ENCODE peak calls at places on chromosomes 11 and 22, in four cellular contexts. O is CD8-positive, alpha-beta T cell; L is IMR-90; T is ELF-1. D is an unnamed sample.

GRCh38 chr11:36241512-36241911 is 47.7 kb downstream of the COMMD9 start:
- DNase-seq in T (no peak), O (no peak), L (no peak), D (no peak)

GRCh38 chr11:4134844-4135243 is 40.2 kb downstream of the RRM1 start:
- DNase-seq in T (no peak), L (peak; percentile 64), O (no peak), D (no peak)

GRCh38 chr22:47299211-47299878 is 536.9 kb downstream of the TBC1D22A start:
- DNase-seq in T (no peak), O (no peak), L (no peak), D (no peak)

GRCh38 chr22:49515486-49515885 is 312.2 kb downstream of the BRD1 start:
- DNase-seq in L (no peak), T (peak; percentile 17), O (no peak), D (no peak)

GRCh38 chr11:100776212-100776896 is 89.3 kb downstream of the ARHGAP42 start:
- DNase-seq in O (no peak), L (peak; percentile 4), T (no peak), D (no peak)

GRCh38 chr22:30829901-30830550 is 135.4 kb downstream of the OSBP2 start:
- DNase-seq in T (no peak), O (no peak), L (peak; percentile 97), D (no peak)

GRCh38 chr22:39349967-39350802 is at the start of gene SYNGR1:
- DNase-seq in L (no peak), O (no peak), T (no peak), D (no peak)

GRCh38 chr11:129528296-129528695 is 152.6 kb downstream of the BARX2 start:
- DNase-seq in T (no peak), L (no peak), O (no peak), D (no peak)

GRCh38 chr11:134406264-134407185 is 5.5 kb downstream of the B3GAT1 start:
- DNase-seq in T (no peak), O (no peak), L (no peak), D (no peak)

GRCh38 chr22:37484115-37485005 is 1.8 kb downstream of the MFNG start:
- DNase-seq in L (no peak), T (no peak), O (peak; percentile 85), D (peak; percentile 60)

GRCh38 chr11:1767399-1768140 is 3.8 kb upstream of the CTSD start:
- DNase-seq in O (peak; percentile 15), T (no peak), L (no peak), D (no peak)

GRCh38 chr11:134331565-134332188 is at the start of gene GLB1L2:
- DNase-seq in L (no peak), T (peak; percentile 66), O (peak; percentile 74), D (peak; percentile 63)

GRCh38 chr11:119460582-119460981 is 37.6 kb upstream of the THY1 start:
- DNase-seq in T (no peak), L (peak; percentile 97), O (no peak), D (no peak)

GRCh38 chr11:1803246-1803645 is 31.5 kb upstream of the SYT8 start:
- DNase-seq in T (no peak), L (no peak), O (no peak), D (no peak)

GRCh38 chr11:68224606-68225005 is 11.5 kb upstream of the KMT5B start:
- DNase-seq in L (no peak), O (no peak), T (no peak), D (no peak)

GRCh38 chr22:48396785-48397530 is 1430.7 kb downstream of the BRD1 start:
- DNase-seq in T (peak; percentile 19), L (no peak), O (no peak), D (no peak)

GRCh38 chr22:19057999-19058491 is 64.2 kb downstream of the DGCR2 start:
- DNase-seq in L (no peak), T (no peak), O (no peak), D (no peak)

GRCh38 chr11:68813778-68814177 is 27.9 kb downstream of the CPT1A start:
- DNase-seq in T (no peak), L (no peak), O (no peak), D (no peak)

GRCh38 chr22:41948142-41948541 is 1.2 kb upstream of the CENPM start:
- DNase-seq in L (no peak), T (no peak), O (no peak), D (no peak)

GRCh38 chr11:111320728-111321568 is 22.6 kb downstream of the POU2AF3 start:
- DNase-seq in T (peak; percentile 58), O (no peak), L (no peak), D (no peak)

GRCh38 chr11:105181521-105181920 is 42.0 kb upstream of the CARD18 start:
- DNase-seq in L (peak; percentile 43), O (no peak), T (no peak), D (no peak)

GRCh38 chr22:19522190-19522880 is 1.9 kb downstream of the CLDN5 start:
- DNase-seq in O (no peak), L (no peak), T (no peak), D (no peak)

GRCh38 chr11:114179234-114179941 is 116.8 kb upstream of the NNMT start:
- DNase-seq in T (no peak), O (no peak), L (no peak), D (no peak)

GRCh38 chr11:35893796-35894475 is 49.9 kb upstream of the LDLRAD3 start:
- DNase-seq in O (no peak), L (peak; percentile 35), T (peak; percentile 88), D (no peak)

GRCh38 chr11:84384637-84385227 is 1098.6 kb upstream of the CCDC90B start:
- DNase-seq in O (no peak), L (peak; percentile 34), T (peak; percentile 39), D (no peak)

GRCh38 chr22:48459859-48460823 is 1367.5 kb downstream of the BRD1 start:
- DNase-seq in O (no peak), T (no peak), L (no peak), D (no peak)

GRCh38 chr22:19663286-19663815 is 51.0 kb upstream of the SEPTIN5 start:
- DNase-seq in L (peak; percentile 76), O (no peak), T (no peak), D (no peak)

D was measured in activated gamma-delta T cell treated with anti-CD3 and anti-CD28 coated beads, Interleukin-2, amount 50 U/mL, for 16 hours.